ENCODE peak calls at places on chromosomes 6 and 20, in nine cellular contexts. One of them, this sample, is unnamed.
A peak's percentile ranks its signal among the peaks of the same experiment; 100 is the strongest.

GRCh38 chr6:152598858-152599537 is 38.2 kb downstream of the SYNE1 start:
- DNase-seq in NCI-H1105 treated with DMSO at 0.1 percent for 48 hours: no peak
- DNase-seq in left colon: no peak
- DNase-seq in ACHN: no peak
- DNase-seq in B cell: no peak
- DNase-seq in RPMI7951: no peak
- DNase-seq in AG10803: peak; percentile 35
- DNase-seq in HCEC 1CT: no peak
- DNase-seq in RWPE2: no peak
- DNase-seq in this sample: no peak

GRCh38 chr6:79543411-79543810 is 6.2 kb upstream of the LCA5 start:
- DNase-seq in HCEC 1CT: no peak
- DNase-seq in NCI-H1105 treated with DMSO at 0.1 percent for 48 hours: peak; percentile 63
- DNase-seq in RWPE2: no peak
- DNase-seq in left colon: no peak
- DNase-seq in ACHN: no peak
- DNase-seq in AG10803: no peak
- DNase-seq in B cell: no peak
- DNase-seq in RPMI7951: no peak
- DNase-seq in this sample: no peak

GRCh38 chr6:24270011-24270410 is 87.8 kb downstream of the DCDC2 start:
- DNase-seq in NCI-H1105 treated with DMSO at 0.1 percent for 48 hours: no peak
- DNase-seq in AG10803: no peak
- DNase-seq in ACHN: no peak
- DNase-seq in RPMI7951: no peak
- DNase-seq in B cell: no peak
- DNase-seq in HCEC 1CT: no peak
- DNase-seq in left colon: no peak
- DNase-seq in RWPE2: no peak
- DNase-seq in this sample: no peak

GRCh38 chr6:119542037-119542436 is 192.5 kb upstream of the MAN1A1 start:
- DNase-seq in NCI-H1105 treated with DMSO at 0.1 percent for 48 hours: no peak
- DNase-seq in HCEC 1CT: no peak
- DNase-seq in ACHN: no peak
- DNase-seq in RWPE2: no peak
- DNase-seq in left colon: no peak
- DNase-seq in B cell: no peak
- DNase-seq in RPMI7951: no peak
- DNase-seq in AG10803: no peak
- DNase-seq in this sample: no peak

GRCh38 chr6:157774153-157775135 is 48.6 kb upstream of the SNX9 start:
- DNase-seq in ACHN: no peak
- DNase-seq in B cell: no peak
- DNase-seq in RPMI7951: no peak
- DNase-seq in NCI-H1105 treated with DMSO at 0.1 percent for 48 hours: no peak
- DNase-seq in AG10803: no peak
- DNase-seq in HCEC 1CT: no peak
- DNase-seq in RWPE2: peak; percentile 75
- DNase-seq in left colon: no peak
- DNase-seq in this sample: no peak

GRCh38 chr6:136963259-136963658 is 41.2 kb downstream of the SLC35D3 start:
- DNase-seq in HCEC 1CT: no peak
- DNase-seq in AG10803: no peak
- DNase-seq in B cell: no peak
- DNase-seq in left colon: no peak
- DNase-seq in ACHN: no peak
- DNase-seq in NCI-H1105 treated with DMSO at 0.1 percent for 48 hours: no peak
- DNase-seq in RWPE2: no peak
- DNase-seq in RPMI7951: no peak
- DNase-seq in this sample: peak; percentile 82

GRCh38 chr6:61755739-61756138 is 530.3 kb downstream of the KHDRBS2 start:
- DNase-seq in ACHN: no peak
- DNase-seq in RPMI7951: no peak
- DNase-seq in NCI-H1105 treated with DMSO at 0.1 percent for 48 hours: no peak
- DNase-seq in AG10803: no peak
- DNase-seq in B cell: no peak
- DNase-seq in RWPE2: no peak
- DNase-seq in left colon: no peak
- DNase-seq in HCEC 1CT: no peak
- DNase-seq in this sample: no peak

GRCh38 chr6:43376551-43376981 is 7.1 kb upstream of the ZNF318 start:
- DNase-seq in ACHN: no peak
- DNase-seq in B cell: no peak
- DNase-seq in HCEC 1CT: no peak
- DNase-seq in left colon: no peak
- DNase-seq in AG10803: no peak
- DNase-seq in RPMI7951: peak; percentile 64
- DNase-seq in NCI-H1105 treated with DMSO at 0.1 percent for 48 hours: no peak
- DNase-seq in RWPE2: no peak
- DNase-seq in this sample: no peak

GRCh38 chr6:31332637-31333602 is 24.1 kb downstream of the HLA-B start:
- DNase-seq in AG10803: no peak
- DNase-seq in ACHN: no peak
- DNase-seq in NCI-H1105 treated with DMSO at 0.1 percent for 48 hours: no peak
- DNase-seq in RPMI7951: no peak
- DNase-seq in RWPE2: no peak
- DNase-seq in HCEC 1CT: no peak
- DNase-seq in B cell: no peak
- DNase-seq in left colon: no peak
- DNase-seq in this sample: no peak

GRCh38 chr6:150696156-150696555 is 96.5 kb downstream of the PLEKHG1 start:
- DNase-seq in RPMI7951: no peak
- DNase-seq in left colon: no peak
- DNase-seq in AG10803: no peak
- DNase-seq in B cell: no peak
- DNase-seq in ACHN: no peak
- DNase-seq in RWPE2: no peak
- DNase-seq in NCI-H1105 treated with DMSO at 0.1 percent for 48 hours: peak; percentile 66
- DNase-seq in HCEC 1CT: no peak
- DNase-seq in this sample: no peak

GRCh38 chr20:47359533-47360206 is 3.2 kb upstream of the ZMYND8 start:
- DNase-seq in ACHN: no peak
- DNase-seq in HCEC 1CT: no peak
- DNase-seq in NCI-H1105 treated with DMSO at 0.1 percent for 48 hours: no peak
- DNase-seq in B cell: peak; percentile 51
- DNase-seq in AG10803: no peak
- DNase-seq in left colon: no peak
- DNase-seq in RWPE2: no peak
- DNase-seq in RPMI7951: no peak
- DNase-seq in this sample: no peak

GRCh38 chr20:53581444-53582311 is 12.0 kb downstream of the ZNF217 start:
- DNase-seq in RPMI7951: no peak
- DNase-seq in B cell: peak; percentile 40
- DNase-seq in AG10803: no peak
- DNase-seq in HCEC 1CT: no peak
- DNase-seq in left colon: peak; percentile 44
- DNase-seq in NCI-H1105 treated with DMSO at 0.1 percent for 48 hours: no peak
- DNase-seq in RWPE2: no peak
- DNase-seq in ACHN: no peak
- DNase-seq in this sample: no peak

GRCh38 chr6:11525468-11526155 is 11.9 kb upstream of the TMEM170B start:
- DNase-seq in AG10803: peak; percentile 96
- DNase-seq in left colon: no peak
- DNase-seq in RPMI7951: no peak
- DNase-seq in HCEC 1CT: peak; percentile 87
- DNase-seq in B cell: no peak
- DNase-seq in ACHN: no peak
- DNase-seq in RWPE2: no peak
- DNase-seq in NCI-H1105 treated with DMSO at 0.1 percent for 48 hours: no peak
- DNase-seq in this sample: no peak

GRCh38 chr6:42879372-42880239 is at the start of gene RPL7L1:
- DNase-seq in RWPE2: peak; percentile 80
- DNase-seq in B cell: peak; percentile 90
- DNase-seq in left colon: peak; percentile 86
- DNase-seq in ACHN: peak; percentile 83
- DNase-seq in AG10803: peak; percentile 88
- DNase-seq in HCEC 1CT: peak; percentile 88
- DNase-seq in NCI-H1105 treated with DMSO at 0.1 percent for 48 hours: peak; percentile 93
- DNase-seq in RPMI7951: peak; percentile 90
- DNase-seq in this sample: peak; percentile 97

GRCh38 chr20:3180319-3180718 is 7.0 kb upstream of the LZTS3 start:
- DNase-seq in B cell: no peak
- DNase-seq in left colon: no peak
- DNase-seq in HCEC 1CT: no peak
- DNase-seq in ACHN: no peak
- DNase-seq in RPMI7951: no peak
- DNase-seq in RWPE2: no peak
- DNase-seq in NCI-H1105 treated with DMSO at 0.1 percent for 48 hours: no peak
- DNase-seq in AG10803: no peak
- DNase-seq in this sample: no peak

GRCh38 chr20:38092260-38092857 is 58.8 kb downstream of the RPRD1B start:
- DNase-seq in RPMI7951: peak; percentile 42
- DNase-seq in NCI-H1105 treated with DMSO at 0.1 percent for 48 hours: no peak
- DNase-seq in RWPE2: no peak
- DNase-seq in AG10803: no peak
- DNase-seq in left colon: no peak
- DNase-seq in HCEC 1CT: no peak
- DNase-seq in B cell: peak; percentile 52
- DNase-seq in ACHN: no peak
- DNase-seq in this sample: no peak